ENCODE peak calls at places on chromosomes 16 and 17, in seven cellular contexts. Q is tibial nerve, E is MM.1S, N is PC-3, M is heart left ventricle, T is suprapubic skin, J is right atrium auricular region. Z is an unnamed sample.

GRCh38 chr17:2722611-2723010 is 11.0 kb upstream of the CLUH start:
- DNase-seq in Q (no peak), E (no peak), N (no peak), M (no peak), T (no peak), J (no peak), Z (no peak)

GRCh38 chr17:39632153-39632941 is 4.6 kb upstream of the STARD3 start:
- DNase-seq in Q (no peak), E (no peak), N (peak; percentile 22), M (no peak), T (no peak), J (no peak), Z (no peak)

GRCh38 chr16:4682084-4682581 is 11.2 kb upstream of the NUDT16L1 start:
- DNase-seq in Q (no peak), E (no peak), N (no peak), M (no peak), T (no peak), J (no peak), Z (no peak)

GRCh38 chr16:12613131-12613991 is 190.3 kb downstream of the CPPED1 start:
- DNase-seq in Q (no peak), E (no peak), N (peak; percentile 78), M (no peak), T (no peak), J (no peak), Z (peak; percentile 53)

GRCh38 chr17:7988750-7989178 is 13.7 kb upstream of the GUCY2D start:
- DNase-seq in Q (peak; percentile 94), E (peak; percentile 88), N (peak; percentile 92), M (no peak), T (no peak), J (no peak), Z (no peak)

GRCh38 chr17:5510776-5511175 is 24.4 kb downstream of the MIS12 start:
- DNase-seq in Q (no peak), E (no peak), N (peak; percentile 18), M (no peak), T (no peak), J (no peak), Z (no peak)

GRCh38 chr16:24418729-24419128 is 120.6 kb upstream of the RBBP6 start:
- DNase-seq in Q (no peak), E (no peak), N (no peak), M (no peak), T (no peak), J (no peak), Z (no peak)

GRCh38 chr16:9966569-9967157 is 215.6 kb downstream of the GRIN2A start:
- DNase-seq in Q (no peak), E (no peak), N (peak; percentile 65), M (no peak), T (no peak), J (no peak), Z (peak; percentile 60)

GRCh38 chr17:80755650-80756405 is 211.2 kb downstream of the RPTOR start:
- DNase-seq in Q (no peak), E (no peak), N (no peak), M (no peak), T (no peak), J (no peak), Z (no peak)

GRCh38 chr16:84555418-84556196 is 51.1 kb upstream of the MEAK7 start:
- DNase-seq in Q (no peak), E (no peak), N (peak; percentile 17), M (no peak), T (no peak), J (no peak), Z (no peak)

GRCh38 chr16:24692854-24693253 is 36.6 kb upstream of the TNRC6A start:
- DNase-seq in Q (no peak), E (no peak), N (no peak), M (no peak), T (no peak), J (no peak), Z (no peak)

GRCh38 chr16:25395528-25395927 is 137.9 kb upstream of the ZKSCAN2 start:
- DNase-seq in Q (no peak), E (no peak), N (peak; percentile 18), M (no peak), T (no peak), J (no peak), Z (no peak)

GRCh38 chr16:7013990-7014389 is 318.7 kb upstream of the RBFOX1 start:
- DNase-seq in Q (no peak), E (peak; percentile 19), N (peak; percentile 5), M (no peak), T (no peak), J (no peak), Z (no peak)

GRCh38 chr17:68819465-68819864 is 135.7 kb downstream of the ABCA8 start:
- DNase-seq in Q (no peak), E (no peak), N (no peak), M (no peak), T (no peak), J (no peak), Z (no peak)

GRCh38 chr17:56592487-56593072 is 919 bp upstream of the NOG start:
- DNase-seq in Q (peak; percentile 55), E (peak; percentile 57), N (peak; percentile 81), M (peak; percentile 35), T (peak; percentile 64), J (no peak), Z (no peak)

GRCh38 chr16:85376292-85377095 is 236.6 kb upstream of the GSE1 start:
- DNase-seq in Q (no peak), E (no peak), N (no peak), M (peak; percentile 83), T (peak; percentile 71), J (no peak), Z (no peak)

GRCh38 chr16:57091200-57091989 is 988 bp upstream of the CPNE2 start:
- DNase-seq in Q (peak; percentile 48), E (no peak), N (peak; percentile 21), M (no peak), T (no peak), J (peak; percentile 67), Z (no peak)

GRCh38 chr17:15490634-15491261 is 23.3 kb upstream of the CDRT4 start:
- DNase-seq in Q (peak; percentile 68), E (no peak), N (peak; percentile 74), M (peak; percentile 86), T (peak; percentile 92), J (peak; percentile 93), Z (peak; percentile 94)

GRCh38 chr17:78759969-78760352 is 22.1 kb downstream of the CYTH1 start:
- DNase-seq in Q (no peak), E (no peak), N (no peak), M (no peak), T (no peak), J (no peak), Z (no peak)
- H3K4me1 ChIP-seq in Q (no peaks in the 10 kb centered on the region), E (peaks cover 29% of the 10 kb centered on the region), N (no peaks in the 10 kb centered on the region), M (no peaks in the 10 kb centered on the region), T (peaks cover 54% of the 10 kb centered on the region), J (peaks cover 31% of the 10 kb centered on the region), Z (peaks cover 70% of the 10 kb centered on the region)

GRCh38 chr17:411416-412120 is 59.0 kb upstream of the RPH3AL start:
- DNase-seq in Q (no peak), E (no peak), N (no peak), M (no peak), T (no peak), J (no peak), Z (no peak)
- H3K4me1 ChIP-seq in Q (no peaks in the 10 kb centered on the region), E (peaks cover 6% of the 10 kb centered on the region), N (peaks cover 4% of the 10 kb centered on the region), M (no peaks in the 10 kb centered on the region), T (peaks cover 28% of the 10 kb centered on the region), J (peaks cover 25% of the 10 kb centered on the region), Z (peaks cover 29% of the 10 kb centered on the region)

DNA sequence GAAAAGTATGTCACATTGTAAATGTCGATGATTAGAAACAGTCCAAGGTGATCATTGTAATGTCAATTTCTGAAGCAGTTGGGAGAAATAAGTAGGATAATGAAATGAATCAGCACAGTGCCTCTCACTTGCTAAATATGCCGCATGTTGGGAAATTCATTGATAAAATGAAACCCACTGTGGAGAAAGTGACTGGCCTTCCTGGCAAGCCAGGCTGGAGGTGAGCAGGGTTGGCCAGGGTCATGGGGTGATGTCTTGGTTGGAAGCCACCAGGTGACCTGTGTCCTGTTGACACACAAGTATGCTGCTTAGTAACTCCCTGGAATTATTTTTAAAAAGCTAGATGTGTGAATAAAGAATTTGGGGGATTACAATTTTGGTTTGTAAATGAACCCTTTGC is 14.9 kb upstream of the WNT9B start:
- DNase-seq in Q (no peak), E (no peak), N (no peak), M (no peak), T (no peak), J (no peak), Z (no peak)
- H3K4me1 ChIP-seq in Q (no peaks in the 10 kb centered on the region), E (no peaks in the 10 kb centered on the region), N (peaks cover 9% of the 10 kb centered on the region), M (no peaks in the 10 kb centered on the region), T (peaks cover 7% of the 10 kb centered on the region), J (no peaks in the 10 kb centered on the region), Z (peaks cover 1% of the 10 kb centered on the region)

GRCh38 chr16:28497861-28498599 is 3.6 kb downstream of the APOBR start:
- DNase-seq in Q (no peak), E (no peak), N (no peak), M (no peak), T (no peak), J (no peak), Z (no peak)
- H3K4me1 ChIP-seq in Q (no peaks in the 10 kb centered on the region), E (peaks cover 14% of the 10 kb centered on the region), N (no peaks in the 10 kb centered on the region), M (no peaks in the 10 kb centered on the region), T (peaks cover 2% of the 10 kb centered on the region), J (no peaks in the 10 kb centered on the region), Z (no peaks in the 10 kb centered on the region)

GRCh38 chr16:90009172-90009899 is 9.9 kb downstream of the DBNDD1 start:
- DNase-seq in Q (no peak), E (no peak), N (no peak), M (no peak), T (no peak), J (no peak), Z (no peak)

GRCh38 chr16:90011196-90011819 is 7.9 kb downstream of the DBNDD1 start:
- DNase-seq in Q (no peak), E (no peak), N (no peak), M (no peak), T (no peak), J (no peak), Z (no peak)

GRCh38 chr16:90010676-90011075 is 8.6 kb downstream of the DBNDD1 start:
- DNase-seq in Q (no peak), E (no peak), N (no peak), M (no peak), T (no peak), J (no peak), Z (no peak)

GRCh38 chr16:90012978-90013745 is 6.1 kb downstream of the DBNDD1 start:
- DNase-seq in Q (no peak), E (no peak), N (no peak), M (no peak), T (no peak), J (no peak), Z (no peak)

DNA sequence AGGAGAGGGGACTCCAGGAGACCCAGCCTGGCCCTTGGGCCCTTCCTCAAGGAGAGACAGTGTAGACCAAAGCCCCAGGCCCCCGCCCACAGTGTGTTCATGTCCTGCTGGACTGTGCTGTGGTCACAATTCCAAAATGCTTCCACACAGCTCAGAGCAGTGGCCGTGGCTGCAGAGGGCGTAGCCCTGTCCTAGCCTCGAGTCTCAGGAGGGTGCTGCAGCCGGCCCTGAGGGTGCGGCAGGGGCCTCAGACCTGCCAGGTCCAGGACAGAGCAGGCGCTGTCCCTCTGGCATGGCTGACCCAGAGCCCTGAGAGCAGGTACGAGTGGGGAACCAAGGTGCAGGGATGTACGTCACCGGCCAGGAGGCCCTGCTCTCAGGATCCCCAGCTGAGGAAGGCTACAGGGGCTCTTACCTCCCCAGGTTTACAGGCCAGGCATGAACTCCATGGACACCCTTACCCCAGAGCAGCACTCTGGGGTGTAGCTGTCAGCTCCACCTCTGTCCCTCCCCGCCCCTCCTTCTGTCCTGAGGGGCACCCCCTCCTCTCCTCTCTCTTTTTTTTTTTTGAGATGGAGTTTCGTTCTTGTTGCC is 7.3 kb downstream of the DBNDD1 start:
- DNase-seq in Q (no peak), E (no peak), N (no peak), M (no peak), T (no peak), J (no peak), Z (no peak)
- H3K4me1 ChIP-seq in Q (no peaks in the 10 kb centered on the region), E (no peaks in the 10 kb centered on the region), N (no peaks in the 10 kb centered on the region), M (no peaks in the 10 kb centered on the region), T (no peaks in the 10 kb centered on the region), J (no peaks in the 10 kb centered on the region), Z (no peaks in the 10 kb centered on the region)